ENCODE peak calls at places on chromosomes 13 and 19, in ten cellular contexts. E is K562; Z is mucosa of descending colon; N is neuronal stem cell; L is aorta; F is heart left ventricle; M is esophagus squamous epithelium; T is CD4-positive, alpha-beta memory T cell; K is choroid plexus epithelial cell; S is fibroblast of mammary gland. W is an unnamed sample.

GRCh38 chr13:37109080-37109678 is 3.7 kb upstream of the CSNK1A1L start:
- DNase-seq in E (peak), Z (no peak), N (peak), L (no peak), F (no peak), M (no peak), T (no peak), K (peak), S (peak), W (peak)

GRCh38 chr13:95502216-95502615 is 50.3 kb upstream of the CLDN10 start:
- DNase-seq in E (no peak), Z (no peak), N (no peak), L (no peak), F (no peak), M (no peak), T (no peak), K (no peak), S (no peak), W (no peak)

GRCh38 chr13:108352599-108352998 is 83.1 kb downstream of the TNFSF13B start:
- DNase-seq in E (no peak), Z (no peak), N (no peak), L (no peak), F (no peak), M (no peak), T (no peak), K (peak), S (peak), W (no peak)

GRCh38 chr13:91346848-91347211 is 657 bp upstream of the MIR17HG start:
- DNase-seq in E (peak), Z (no peak), N (peak), L (no peak), F (no peak), M (no peak), T (peak), K (peak), S (no peak), W (no peak)

GRCh38 chr13:39201075-39201630 is 162.9 kb downstream of the NHLRC3 start:
- DNase-seq in E (no peak), Z (no peak), N (no peak), L (no peak), F (peak), M (no peak), T (no peak), K (no peak), S (no peak), W (peak)

GRCh38 chr13:94483970-94484369 is 4.5 kb upstream of the DCT start:
- DNase-seq in E (no peak), Z (no peak), N (no peak), L (no peak), F (peak), M (no peak), T (no peak), K (no peak), S (peak), W (no peak)

GRCh38 chr13:79711631-79712030 is 230.7 kb downstream of the NDFIP2 start:
- DNase-seq in E (no peak), Z (no peak), N (no peak), L (no peak), F (no peak), M (no peak), T (no peak), K (no peak), S (peak), W (no peak)

GRCh38 chr19:56144396-56144795 is 3.3 kb downstream of the ZNF444 start:
- DNase-seq in E (no peak), Z (no peak), N (no peak), L (no peak), F (no peak), M (no peak), T (no peak), K (no peak), S (no peak), W (no peak)

GRCh38 chr19:19343762-19344161 is 23.1 kb downstream of the MAU2 start:
- DNase-seq in E (no peak), Z (no peak), N (no peak), L (no peak), F (no peak), M (no peak), T (no peak), K (peak), S (no peak), W (no peak)

GRCh38 chr13:113859311-113860050 is 4.4 kb downstream of the GAS6 start:
- DNase-seq in E (no peak), Z (no peak), N (no peak), L (no peak), F (no peak), M (no peak), T (no peak), K (no peak), S (no peak), W (no peak)

GRCh38 chr13:113138792-113139551 is 16.4 kb downstream of the F10 start:
- DNase-seq in E (peak), Z (no peak), N (no peak), L (no peak), F (no peak), M (no peak), T (no peak), K (peak), S (no peak), W (no peak)

GRCh38 chr13:38703255-38703654 is 16.4 kb downstream of the FREM2 start:
- DNase-seq in E (no peak), Z (no peak), N (no peak), L (no peak), F (no peak), M (no peak), T (no peak), K (no peak), S (no peak), W (no peak)

GRCh38 chr13:26050568-26051230 is 1.1 kb downstream of the SHISA2 start:
- DNase-seq in E (no peak), Z (no peak), N (peak), L (no peak), F (no peak), M (no peak), T (no peak), K (peak), S (no peak), W (no peak)

GRCh38 chr19:17402982-17403855 is 2.2 kb downstream of the BST2 start:
- DNase-seq in E (peak), Z (no peak), N (peak), L (peak), F (peak), M (no peak), T (no peak), K (peak), S (no peak), W (no peak)

GRCh38 chr19:42268142-42268703 is 829 bp upstream of the CIC start:
- DNase-seq in E (peak), Z (peak), N (peak), L (peak), F (peak), M (peak), T (peak), K (peak), S (peak), W (peak)

GRCh38 chr13:31045621-31046081 is 113.2 kb downstream of the TEX26 start:
- DNase-seq in E (peak), Z (peak), N (no peak), L (peak), F (peak), M (no peak), T (peak), K (peak), S (peak), W (peak)

GRCh38 chr13:31048521-31048920 is 113.2 kb downstream of the HSPH1 start:
- DNase-seq in E (no peak), Z (no peak), N (no peak), L (no peak), F (no peak), M (no peak), T (no peak), K (no peak), S (no peak), W (no peak)

GRCh38 chr13:31044658-31045620 is 112.5 kb downstream of the TEX26 start:
- DNase-seq in E (no peak), Z (no peak), N (no peak), L (no peak), F (no peak), M (no peak), T (peak), K (no peak), S (no peak), W (no peak)

GRCh38 chr13:31049083-31049482 is 112.6 kb downstream of the HSPH1 start:
- DNase-seq in E (no peak), Z (no peak), N (no peak), L (no peak), F (no peak), M (no peak), T (no peak), K (no peak), S (no peak), W (no peak)

GRCh38 chr13:31046711-31047279 is 114.3 kb downstream of the TEX26 start:
- DNase-seq in E (no peak), Z (peak), N (no peak), L (no peak), F (no peak), M (no peak), T (no peak), K (peak), S (peak), W (no peak)
- H3K4me3 ChIP-seq in E (no peak), Z (no peak), N (no peak), L (no peak), F (no peak), M (no peak), T (no peak), K (no peak), S (no peak), W (no peak)

GRCh38 chr19:1237754-1238372 is at the start of gene CBARP:
- DNase-seq in E (peak), Z (peak), N (no peak), L (no peak), F (no peak), M (no peak), T (no peak), K (peak), S (no peak), W (no peak)

GRCh38 chr19:1238373-1239303 is 833 bp upstream of the CBARP start:
- DNase-seq in E (no peak), Z (no peak), N (no peak), L (no peak), F (no peak), M (no peak), T (no peak), K (no peak), S (no peak), W (no peak)

GRCh38 chr19:1235625-1236538 is 1.9 kb downstream of the CBARP start:
- DNase-seq in E (no peak), Z (no peak), N (no peak), L (no peak), F (no peak), M (no peak), T (no peak), K (peak), S (peak), W (no peak)

GRCh38 chr19:1236566-1236965 is 1.2 kb downstream of the CBARP start:
- DNase-seq in E (no peak), Z (no peak), N (no peak), L (no peak), F (no peak), M (no peak), T (no peak), K (no peak), S (no peak), W (no peak)

GRCh38 chr19:1237027-1237659 is 662 bp downstream of the CBARP start:
- DNase-seq in E (no peak), Z (no peak), N (no peak), L (peak), F (no peak), M (no peak), T (no peak), K (no peak), S (peak), W (no peak)
- H3K4me3 ChIP-seq in E (peak), Z (no peak), N (peak), L (peak), F (peak), M (peak), T (no peak), K (peak), S (peak), W (peak)

GRCh38 chr13:99415014-99415650 is 86.1 kb upstream of the TM9SF2 start:
- DNase-seq in E (no peak), Z (no peak), N (no peak), L (no peak), F (no peak), M (no peak), T (no peak), K (no peak), S (no peak), W (no peak)
- H3K4me3 ChIP-seq in E (no peak), Z (no peak), N (no peak), L (no peak), F (no peak), M (no peak), T (no peak), K (no peak), S (no peak), W (no peak)

GRCh38 chr19:46155237-46155636 is 7.2 kb downstream of the IGFL2 start:
- DNase-seq in E (no peak), Z (no peak), N (no peak), L (no peak), F (no peak), M (no peak), T (no peak), K (no peak), S (no peak), W (no peak)

GRCh38 chr19:46162731-46163130 is 14.7 kb downstream of the IGFL2 start:
- DNase-seq in E (no peak), Z (no peak), N (no peak), L (no peak), F (no peak), M (no peak), T (no peak), K (no peak), S (no peak), W (no peak)

GRCh38 chr19:46159418-46159817 is 11.4 kb downstream of the IGFL2 start:
- DNase-seq in E (no peak), Z (no peak), N (no peak), L (no peak), F (no peak), M (no peak), T (no peak), K (no peak), S (no peak), W (no peak)

GRCh38 chr19:46159893-46160775 is 12.1 kb downstream of the IGFL2 start:
- DNase-seq in E (no peak), Z (no peak), N (no peak), L (no peak), F (no peak), M (no peak), T (no peak), K (no peak), S (no peak), W (no peak)
- H3K4me3 ChIP-seq in E (no peak), Z (no peak), N (no peak), L (no peak), F (no peak), M (no peak), T (no peak), K (no peak), S (no peak), W (no peak)

DNA sequence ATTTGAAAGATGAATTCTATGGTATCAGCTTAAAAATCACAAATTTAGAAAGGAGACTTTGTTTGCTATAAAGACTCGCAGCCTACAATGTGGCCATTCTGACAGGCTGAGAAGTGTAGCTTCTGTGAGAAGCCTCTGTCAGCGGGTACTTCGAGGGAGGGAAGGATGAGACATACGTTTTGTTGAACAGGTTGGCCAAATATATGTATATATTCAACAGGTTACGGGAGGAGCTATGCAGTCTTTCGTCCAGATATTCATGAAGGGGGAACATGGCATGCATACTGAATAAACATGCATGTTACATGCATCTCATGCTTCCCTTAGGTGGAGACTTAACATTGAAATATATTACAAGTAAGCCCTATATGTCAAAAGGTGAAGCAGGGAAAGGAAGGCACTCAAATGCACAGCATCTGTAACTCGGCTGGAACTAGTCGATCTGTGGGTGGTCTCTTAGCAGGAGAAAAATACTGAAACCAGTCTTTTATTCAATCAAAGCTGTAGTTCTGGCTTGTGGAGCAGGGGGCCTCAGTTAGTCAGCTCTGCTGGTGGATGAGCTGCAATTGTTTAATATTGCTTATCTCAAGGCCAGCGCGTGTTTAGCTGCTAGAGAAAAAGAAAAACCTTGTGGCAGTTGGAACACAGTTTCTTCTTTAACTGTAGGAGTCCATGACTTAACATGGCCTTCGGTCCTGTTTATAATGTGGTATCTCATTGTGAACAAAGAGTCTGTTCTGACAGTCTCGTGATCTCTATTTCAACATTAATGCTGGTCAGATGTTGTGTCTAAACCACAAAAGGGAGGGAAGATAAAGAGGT is 94.3 kb downstream of the FAM216B start:
- DNase-seq in E (no peak), Z (no peak), N (peak), L (no peak), F (no peak), M (no peak), T (no peak), K (peak), S (peak), W (no peak)
- H3K4me3 ChIP-seq in E (no peak), Z (no peak), N (no peak), L (no peak), F (no peak), M (no peak), T (no peak), K (no peak), S (no peak), W (no peak)

DNA sequence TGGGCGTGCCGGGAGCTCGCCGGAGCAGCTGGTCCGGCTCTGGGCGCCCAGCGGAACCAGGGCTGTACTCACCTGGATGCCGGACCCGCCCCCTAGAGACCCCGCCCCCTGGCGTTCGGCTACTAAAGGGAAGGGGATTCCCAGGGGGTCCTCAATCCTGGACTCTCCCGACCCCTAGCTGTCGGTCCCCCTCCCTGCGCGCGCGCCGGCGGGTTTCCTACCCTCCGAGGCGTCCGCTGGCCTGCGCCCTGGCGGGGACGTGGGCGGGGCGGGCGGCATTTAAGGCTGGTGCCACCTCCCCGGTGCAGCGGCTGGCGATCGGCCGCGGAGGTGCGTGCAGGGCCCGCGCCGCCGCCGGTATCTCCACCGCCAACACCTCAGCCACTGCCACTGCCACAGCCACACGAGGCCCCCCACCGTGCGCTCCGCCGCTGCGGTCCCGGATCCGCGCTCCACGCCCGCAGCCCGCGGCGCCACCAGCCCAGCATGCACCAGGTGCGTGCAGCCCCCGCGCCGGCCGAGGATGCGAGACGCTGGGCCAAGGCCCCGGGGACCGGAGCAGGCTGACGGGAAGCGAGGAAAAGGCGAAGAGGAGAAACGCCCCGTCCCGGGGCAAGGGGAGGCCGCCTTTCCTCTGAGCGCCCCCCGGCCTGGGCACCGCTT is at the start of gene ATP12A:
- DNase-seq in E (no peak), Z (peak), N (peak), L (no peak), F (no peak), M (no peak), T (peak), K (no peak), S (no peak), W (no peak)
- H3K4me3 ChIP-seq in E (no peak), Z (no peak), N (peak), L (no peak), F (peak), M (peak), T (no peak), K (no peak), S (no peak), W (peak)

DNA sequence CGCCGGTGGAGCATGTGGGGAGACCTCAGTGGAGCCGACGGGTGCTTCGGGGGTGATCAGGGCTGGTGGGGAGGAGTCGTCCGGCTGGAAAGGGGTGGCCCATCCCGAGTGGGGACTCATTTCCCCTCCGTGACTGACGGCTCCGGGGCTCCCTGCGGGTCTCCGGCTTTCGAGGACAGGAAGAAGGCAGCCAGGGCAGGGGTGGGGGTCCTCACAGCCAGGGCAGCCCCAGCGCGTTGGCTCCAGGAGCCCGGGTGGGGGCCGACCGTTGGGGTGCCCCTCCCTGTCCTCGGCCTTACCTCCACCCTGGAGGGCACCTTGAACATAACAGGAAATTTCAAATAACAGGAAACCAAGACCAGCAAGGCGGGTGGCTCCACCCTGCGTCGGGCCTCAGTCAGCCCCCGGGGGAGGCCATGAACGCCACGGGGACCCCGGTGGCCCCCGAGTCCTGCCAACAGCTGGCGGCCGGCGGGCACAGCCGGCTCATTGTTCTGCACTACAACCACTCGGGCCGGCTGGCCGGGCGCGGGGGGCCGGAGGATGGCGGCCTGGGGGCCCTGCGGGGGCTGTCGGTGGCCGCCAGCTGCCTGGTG is at the start of gene S1PR4:
- DNase-seq in E (no peak), Z (peak), N (no peak), L (peak), F (peak), M (no peak), T (peak), K (no peak), S (no peak), W (no peak)
- H3K4me3 ChIP-seq in E (no peak), Z (peak), N (no peak), L (no peak), F (peak), M (peak), T (peak), K (no peak), S (no peak), W (no peak)

GRCh38 chr13:78121459-78122348 is 203.1 kb upstream of the EDNRB start:
- DNase-seq in E (peak), Z (no peak), N (peak), L (no peak), F (no peak), M (no peak), T (peak), K (peak), S (peak), W (peak)
- H3K4me3 ChIP-seq in E (no peak), Z (no peak), N (no peak), L (no peak), F (peak), M (no peak), T (no peak), K (no peak), S (no peak), W (no peak)

DNA sequence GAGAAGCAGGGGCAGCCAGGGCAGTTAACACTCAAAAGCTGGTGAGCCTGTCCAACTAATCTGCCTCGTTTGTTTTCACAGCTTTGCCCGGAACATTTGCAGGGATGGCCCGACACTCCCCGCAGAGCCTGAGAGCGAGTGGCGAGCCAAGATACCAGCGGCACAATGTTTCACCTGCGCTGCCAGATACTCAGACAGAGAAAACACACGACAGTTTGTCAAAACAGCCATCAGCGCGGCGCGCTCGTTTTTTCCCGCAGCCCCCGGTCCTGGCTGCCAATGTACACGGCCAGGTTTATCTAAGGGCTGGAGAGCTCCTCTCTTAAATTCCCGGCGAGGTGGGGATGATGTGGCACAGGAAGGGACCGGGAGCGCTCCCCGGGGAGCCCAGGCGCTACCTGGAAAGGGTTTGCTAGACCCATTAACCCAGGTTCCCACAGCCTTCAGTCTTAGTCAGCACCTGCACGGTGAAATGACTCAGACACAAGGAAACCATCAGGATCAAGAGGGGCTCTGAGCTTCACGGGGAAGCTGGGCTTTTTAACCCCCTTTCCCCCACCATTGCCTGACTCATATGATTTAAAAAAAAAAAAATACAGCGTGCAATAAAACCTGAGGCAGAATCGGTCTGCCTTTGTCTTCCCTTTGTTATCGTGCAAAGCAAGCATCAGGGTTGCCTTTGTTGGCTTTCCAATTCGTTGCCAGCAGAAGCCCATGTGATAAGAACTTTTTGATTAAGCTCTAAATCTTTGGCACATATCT is 186.2 kb downstream of the EFNB2 start:
- DNase-seq in E (no peak), Z (peak), N (peak), L (peak), F (no peak), M (no peak), T (no peak), K (peak), S (peak), W (no peak)
- H3K4me3 ChIP-seq in E (no peak), Z (no peak), N (peak), L (peak), F (peak), M (peak), T (no peak), K (peak), S (peak), W (peak)

GRCh38 chr19:44645407-44646048 is 1.8 kb downstream of the PVR start:
- DNase-seq in E (no peak), Z (no peak), N (no peak), L (peak), F (no peak), M (no peak), T (no peak), K (no peak), S (no peak), W (no peak)
- H3K4me3 ChIP-seq in E (no peak), Z (no peak), N (no peak), L (no peak), F (peak), M (no peak), T (no peak), K (peak), S (no peak), W (peak)

W was measured in HFF-Myc.